ENCODE peak calls at places on chromosome 20, in four cellular contexts. U is HT1080, V is DMS79, F is tibial artery. S is an unnamed sample.

GRCh38 chr20:34720266-34720665 is 16.1 kb downstream of the TP53INP2 start:
- DNase-seq in U (no peak), F (no peak), V (no peak), S (no peak)

GRCh38 chr20:1391640-1392442 is 1.0 kb downstream of the FKBP1A start:
- DNase-seq in U (peak; percentile 87), F (no peak), V (no peak), S (no peak)

GRCh38 chr20:32634041-32634805 is 39.5 kb downstream of the C20orf203 start:
- DNase-seq in V (peak; percentile 25), F (no peak), U (no peak), S (no peak)

GRCh38 chr20:1810926-1811620 is 84.1 kb upstream of the SIRPA start:
- DNase-seq in V (no peak), U (no peak), F (peak; percentile 56), S (no peak)

GRCh38 chr20:59748555-59749292 is 144.4 kb downstream of the PHACTR3 start:
- DNase-seq in F (peak; percentile 35), U (no peak), V (no peak), S (no peak)

GRCh38 chr20:25230177-25230831 is 17.6 kb upstream of the PYGB start:
- DNase-seq in F (no peak), V (peak; percentile 49), U (no peak), S (no peak)

GRCh38 chr20:41030536-41031242 is 2.1 kb downstream of the TOP1 start:
- DNase-seq in V (no peak), F (no peak), U (peak; percentile 15), S (no peak)

GRCh38 chr20:31595654-31596411 is 9.3 kb upstream of the ID1 start:
- DNase-seq in U (peak; percentile 82), V (peak; percentile 73), F (peak; percentile 89), S (no peak)

GRCh38 chr20:49400904-49401303 is 81.6 kb downstream of the KCNB1 start:
- DNase-seq in V (no peak), U (no peak), F (peak; percentile 59), S (no peak)

GRCh38 chr20:17683218-17684076 is 1.4 kb upstream of the RRBP1 start:
- DNase-seq in F (no peak), U (no peak), V (no peak), S (no peak)

GRCh38 chr20:3797592-3798404 is 1.7 kb downstream of the CDC25B start:
- DNase-seq in U (no peak), F (no peak), V (peak; percentile 13), S (no peak)

GRCh38 chr20:20192366-20192765 is 140.0 kb downstream of the CFAP61 start:
- DNase-seq in F (no peak), V (no peak), U (no peak), S (no peak)

GRCh38 chr20:37395921-37396519 is 50.1 kb downstream of the SRC start:
- DNase-seq in F (no peak), V (peak; percentile 46), U (no peak), S (no peak)

GRCh38 chr20:33079267-33079666 is at the start of gene BPIFB4:
- DNase-seq in F (no peak), V (no peak), U (peak; percentile 17), S (no peak)

GRCh38 chr20:38127011-38127621 is 38.0 kb downstream of the TGM2 start:
- DNase-seq in V (no peak), U (peak; percentile 93), F (peak; percentile 69), S (no peak)

GRCh38 chr20:8807480-8808179 is 261.3 kb upstream of the PLCB4 start:
- DNase-seq in F (no peak), V (no peak), U (no peak), S (no peak)

GRCh38 chr20:363319-364078 is 16.6 kb downstream of the NRSN2 start:
- DNase-seq in F (no peak), U (peak; percentile 48), V (no peak), S (no peak)

GRCh38 chr20:51126337-51126736 is 103.4 kb upstream of the KCNG1 start:
- DNase-seq in U (no peak), F (no peak), V (no peak), S (no peak)

GRCh38 chr20:33944914-33945313 is 48.8 kb upstream of the RALY start:
- DNase-seq in F (no peak), V (no peak), U (peak; percentile 17), S (no peak)

GRCh38 chr20:49701313-49701731 is 12.4 kb downstream of the B4GALT5 start:
- DNase-seq in V (no peak), U (peak; percentile 31), F (no peak), S (no peak)

GRCh38 chr20:18805881-18806280 is 7.7 kb upstream of the SCP2D1 start:
- DNase-seq in V (no peak), F (no peak), U (peak; percentile 72), S (no peak)

GRCh38 chr20:1375515-1375914 is 17.3 kb downstream of the FKBP1A start:
- DNase-seq in V (peak; percentile 64), U (peak; percentile 89), F (no peak), S (no peak)

GRCh38 chr20:58471161-58471834 is 43.9 kb downstream of the APCDD1L start:
- DNase-seq in F (no peak), U (no peak), V (no peak), S (no peak)

GRCh38 chr20:60332523-60332922 is 374.3 kb downstream of the CDH26 start:
- DNase-seq in F (no peak), U (no peak), V (no peak), S (no peak)

GRCh38 chr20:33477386-33478234 is 12.3 kb upstream of the CBFA2T2 start:
- DNase-seq in V (peak; percentile 62), F (no peak), U (no peak), S (no peak)

GRCh38 chr20:50810842-50811241 is 16.0 kb downstream of the BCAS4 start:
- DNase-seq in U (no peak), V (no peak), F (no peak), S (no peak)

S was measured in T-cell.